ENCODE peak calls at places on chromosomes 1 and 21, in seven cellular contexts. One of them, this sample, is unnamed. For H3K4me1, the result is how much of the 10 kb centered on the place peaks cover.

GRCh38 chr1:93123141-93123783 is 44.2 kb downstream of the MTF2 start:
- DNase-seq in stomach: no peak
- DNase-seq in mesendoderm: no peak
- DNase-seq in right lobe of liver: no peak
- DNase-seq in gastrocnemius medialis: no peak
- DNase-seq in psoas muscle: no peak
- DNase-seq in CD8-positive, alpha-beta memory T cell: no peak
- DNase-seq in this sample: no peak

GRCh38 chr1:2606806-2607680 is 20.5 kb downstream of the PRXL2B start:
- DNase-seq in mesendoderm: no peak
- DNase-seq in gastrocnemius medialis: no peak
- DNase-seq in CD8-positive, alpha-beta memory T cell: no peak
- DNase-seq in right lobe of liver: peak
- DNase-seq in stomach: no peak
- DNase-seq in psoas muscle: no peak
- DNase-seq in this sample: no peak

GRCh38 chr21:41907496-41908258 is 28.5 kb upstream of the PRDM15 start:
- DNase-seq in psoas muscle: no peak
- DNase-seq in mesendoderm: no peak
- DNase-seq in right lobe of liver: no peak
- DNase-seq in CD8-positive, alpha-beta memory T cell: no peak
- DNase-seq in stomach: no peak
- DNase-seq in gastrocnemius medialis: no peak
- DNase-seq in this sample: no peak

GRCh38 chr1:15749399-15750291 is 7.3 kb downstream of the TMEM82 start:
- DNase-seq in CD8-positive, alpha-beta memory T cell: no peak
- DNase-seq in gastrocnemius medialis: no peak
- DNase-seq in stomach: no peak
- DNase-seq in psoas muscle: no peak
- DNase-seq in mesendoderm: no peak
- DNase-seq in right lobe of liver: no peak
- DNase-seq in this sample: no peak

GRCh38 chr21:45983981-45984551 is 2.5 kb downstream of the COL6A1 start:
- DNase-seq in mesendoderm: no peak
- DNase-seq in stomach: no peak
- DNase-seq in gastrocnemius medialis: peak
- DNase-seq in right lobe of liver: peak
- DNase-seq in psoas muscle: peak
- DNase-seq in CD8-positive, alpha-beta memory T cell: no peak
- DNase-seq in this sample: no peak

GRCh38 chr1:185969028-185969427 is 234.8 kb downstream of the HMCN1 start:
- DNase-seq in stomach: no peak
- DNase-seq in right lobe of liver: no peak
- DNase-seq in gastrocnemius medialis: no peak
- DNase-seq in psoas muscle: no peak
- DNase-seq in CD8-positive, alpha-beta memory T cell: no peak
- DNase-seq in mesendoderm: no peak
- DNase-seq in this sample: no peak

GRCh38 chr1:193335797-193336428 is 149.5 kb upstream of the B3GALT2 start:
- DNase-seq in gastrocnemius medialis: no peak
- DNase-seq in psoas muscle: no peak
- DNase-seq in mesendoderm: no peak
- DNase-seq in CD8-positive, alpha-beta memory T cell: no peak
- DNase-seq in stomach: no peak
- DNase-seq in right lobe of liver: no peak
- DNase-seq in this sample: no peak

GRCh38 chr1:167465018-167465417 is 53.3 kb downstream of the CD247 start:
- DNase-seq in CD8-positive, alpha-beta memory T cell: no peak
- DNase-seq in mesendoderm: no peak
- DNase-seq in gastrocnemius medialis: no peak
- DNase-seq in psoas muscle: no peak
- DNase-seq in stomach: no peak
- DNase-seq in right lobe of liver: no peak
- DNase-seq in this sample: no peak

GRCh38 chr21:36321325-36322082 is 1.5 kb downstream of the MORC3 start:
- DNase-seq in CD8-positive, alpha-beta memory T cell: no peak
- DNase-seq in mesendoderm: peak
- DNase-seq in psoas muscle: no peak
- DNase-seq in right lobe of liver: no peak
- DNase-seq in gastrocnemius medialis: peak
- DNase-seq in stomach: peak
- DNase-seq in this sample: no peak

GRCh38 chr1:51690285-51690961 is 73.5 kb downstream of the OSBPL9 start:
- DNase-seq in mesendoderm: no peak
- DNase-seq in stomach: no peak
- DNase-seq in right lobe of liver: peak
- DNase-seq in gastrocnemius medialis: no peak
- DNase-seq in psoas muscle: no peak
- DNase-seq in CD8-positive, alpha-beta memory T cell: no peak
- DNase-seq in this sample: no peak

GRCh38 chr1:80450711-80451110 is 1350.0 kb upstream of the ADGRL2 start:
- DNase-seq in stomach: no peak
- DNase-seq in gastrocnemius medialis: no peak
- DNase-seq in mesendoderm: no peak
- DNase-seq in psoas muscle: no peak
- DNase-seq in CD8-positive, alpha-beta memory T cell: no peak
- DNase-seq in right lobe of liver: no peak
- DNase-seq in this sample: no peak

GRCh38 chr1:29708818-29709710 is 472.7 kb downstream of the PTPRU start:
- DNase-seq in gastrocnemius medialis: no peak
- DNase-seq in psoas muscle: no peak
- DNase-seq in right lobe of liver: no peak
- DNase-seq in stomach: no peak
- DNase-seq in mesendoderm: peak
- DNase-seq in CD8-positive, alpha-beta memory T cell: no peak
- DNase-seq in this sample: no peak

GRCh38 chr1:33118274-33118673 is 37.3 kb downstream of the AZIN2 start:
- DNase-seq in mesendoderm: no peak
- DNase-seq in psoas muscle: no peak
- DNase-seq in stomach: no peak
- DNase-seq in gastrocnemius medialis: no peak
- DNase-seq in right lobe of liver: no peak
- DNase-seq in CD8-positive, alpha-beta memory T cell: no peak
- DNase-seq in this sample: no peak

GRCh38 chr1:183411091-183411490 is 7.1 kb downstream of the NMNAT2 start:
- DNase-seq in CD8-positive, alpha-beta memory T cell: no peak
- DNase-seq in psoas muscle: no peak
- DNase-seq in mesendoderm: no peak
- DNase-seq in gastrocnemius medialis: no peak
- DNase-seq in right lobe of liver: no peak
- DNase-seq in stomach: no peak
- DNase-seq in this sample: no peak

GRCh38 chr1:147547065-147547464 is 5.8 kb downstream of the BCL9 start:
- DNase-seq in mesendoderm: no peak
- DNase-seq in right lobe of liver: no peak
- DNase-seq in CD8-positive, alpha-beta memory T cell: no peak
- DNase-seq in gastrocnemius medialis: no peak
- DNase-seq in stomach: no peak
- DNase-seq in psoas muscle: no peak
- DNase-seq in this sample: no peak

GRCh38 chr1:147541672-147542548 is 609 bp downstream of the BCL9 start:
- DNase-seq in psoas muscle: peak
- DNase-seq in mesendoderm: peak
- DNase-seq in gastrocnemius medialis: peak
- DNase-seq in right lobe of liver: peak
- DNase-seq in CD8-positive, alpha-beta memory T cell: peak
- DNase-seq in stomach: peak
- DNase-seq in this sample: no peak

GRCh38 chr1:147549526-147549925 is 8.2 kb downstream of the BCL9 start:
- DNase-seq in CD8-positive, alpha-beta memory T cell: no peak
- DNase-seq in psoas muscle: no peak
- DNase-seq in right lobe of liver: no peak
- DNase-seq in stomach: no peak
- DNase-seq in gastrocnemius medialis: no peak
- DNase-seq in mesendoderm: no peak
- DNase-seq in this sample: no peak

GRCh38 chr1:147542549-147542857 is 1.2 kb downstream of the BCL9 start:
- DNase-seq in CD8-positive, alpha-beta memory T cell: no peak
- DNase-seq in stomach: no peak
- DNase-seq in psoas muscle: no peak
- DNase-seq in gastrocnemius medialis: no peak
- DNase-seq in right lobe of liver: no peak
- DNase-seq in mesendoderm: no peak
- DNase-seq in this sample: no peak

GRCh38 chr1:147545133-147545532 is 3.8 kb downstream of the BCL9 start:
- DNase-seq in right lobe of liver: no peak
- DNase-seq in psoas muscle: peak
- DNase-seq in gastrocnemius medialis: peak
- DNase-seq in mesendoderm: peak
- DNase-seq in CD8-positive, alpha-beta memory T cell: peak
- DNase-seq in stomach: peak
- DNase-seq in this sample: no peak
- H3K4me1 ChIP-seq in right lobe of liver: under half
- H3K4me1 ChIP-seq in psoas muscle: under half
- H3K4me1 ChIP-seq in gastrocnemius medialis: under half
- H3K4me1 ChIP-seq in mesendoderm: under half
- H3K4me1 ChIP-seq in CD8-positive, alpha-beta memory T cell: half or more
- H3K4me1 ChIP-seq in stomach: under half
- H3K4me1 ChIP-seq in this sample: under half

DNA sequence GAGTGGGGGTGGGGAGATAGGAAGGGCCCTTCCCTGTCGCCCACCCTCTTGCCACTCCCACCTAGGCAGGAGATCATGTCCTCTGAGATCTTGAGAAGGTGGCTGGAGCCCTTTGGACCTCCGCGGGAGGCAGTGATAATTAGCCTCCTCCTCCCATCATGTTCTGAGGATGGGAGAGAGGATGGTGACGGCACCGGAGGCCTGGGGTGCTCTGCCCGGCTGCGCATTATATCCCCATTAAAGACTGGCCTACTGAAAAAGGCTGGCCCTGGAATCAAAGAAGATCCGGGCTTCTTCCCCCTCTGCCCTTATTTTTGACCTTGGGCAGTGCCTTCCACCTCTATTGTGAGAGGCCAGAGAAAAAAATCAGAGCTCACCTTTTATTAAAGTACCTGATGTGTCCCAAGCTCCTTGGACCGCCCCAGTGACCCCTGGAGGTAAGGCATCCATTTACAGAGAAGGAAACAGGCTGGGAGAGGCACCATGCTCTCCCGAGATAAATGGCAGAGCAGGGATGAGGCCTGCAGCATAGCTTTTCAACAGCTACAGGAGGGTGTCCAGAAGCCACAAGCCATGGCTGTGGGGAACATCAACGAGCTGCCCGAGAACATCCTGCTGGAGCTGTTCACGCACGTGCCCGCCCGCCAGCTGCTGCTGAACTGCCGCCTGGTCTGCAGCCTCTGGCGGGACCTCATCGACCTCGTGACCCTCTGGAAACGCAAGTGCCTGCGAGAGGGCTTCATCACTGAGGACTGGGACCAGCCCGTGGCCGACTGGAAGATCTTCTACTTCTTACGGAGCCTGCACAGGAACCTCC is 794 bp downstream of the FBXO44 start:
- DNase-seq in gastrocnemius medialis: no peak
- DNase-seq in CD8-positive, alpha-beta memory T cell: no peak
- DNase-seq in right lobe of liver: no peak
- DNase-seq in psoas muscle: no peak
- DNase-seq in mesendoderm: no peak
- DNase-seq in stomach: no peak
- DNase-seq in this sample: no peak
- H3K4me3 ChIP-seq in gastrocnemius medialis: peak
- H3K4me3 ChIP-seq in CD8-positive, alpha-beta memory T cell: peak
- H3K4me3 ChIP-seq in right lobe of liver: peak
- H3K4me3 ChIP-seq in psoas muscle: peak
- H3K4me3 ChIP-seq in mesendoderm: peak
- H3K4me3 ChIP-seq in stomach: peak
- H3K4me3 ChIP-seq in this sample: peak

DNA sequence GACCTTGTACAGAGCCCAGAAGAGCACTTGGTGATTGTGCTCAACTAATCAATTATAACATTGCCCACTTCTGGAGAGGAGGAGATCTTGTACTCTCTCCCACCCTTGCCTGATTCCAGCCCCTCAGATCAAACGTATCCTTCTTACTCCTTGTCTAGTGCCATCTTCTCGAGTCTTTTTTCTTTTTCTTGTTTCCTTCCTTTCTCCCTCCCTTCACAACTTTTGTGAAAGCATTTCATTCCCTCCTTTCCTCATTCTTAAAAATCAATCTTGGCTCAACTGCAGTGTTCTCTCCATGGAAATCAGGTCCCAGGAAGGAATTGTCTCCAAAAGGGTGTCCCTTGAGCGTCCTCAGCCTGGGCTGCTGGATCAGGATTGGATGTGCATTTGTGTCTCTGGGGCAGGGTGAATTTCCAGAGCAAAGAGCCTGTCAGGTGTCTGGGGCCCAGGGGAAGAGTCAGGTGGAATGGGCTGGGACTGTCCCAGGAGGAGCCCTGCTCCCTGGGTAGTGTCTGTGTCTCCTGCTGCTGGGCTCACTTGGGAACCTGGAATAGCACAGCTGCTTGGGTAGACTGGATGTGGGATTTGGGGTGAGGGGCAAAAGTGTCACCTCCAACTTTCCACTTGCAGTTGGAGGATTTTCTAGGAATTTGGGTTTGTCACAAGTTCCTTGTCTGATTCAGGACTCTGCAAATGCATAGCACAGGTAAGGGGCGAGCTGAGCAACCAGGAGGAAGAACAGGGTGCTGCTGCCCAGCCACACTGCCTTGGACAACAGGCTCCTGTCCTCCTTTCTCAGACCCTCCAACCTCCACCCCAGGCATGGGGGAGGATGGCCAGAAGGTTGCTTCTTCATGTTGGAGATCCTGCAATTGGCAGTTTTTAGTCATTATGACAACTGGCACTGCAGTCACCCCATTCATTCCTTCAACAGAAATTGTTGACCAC is 3.2 kb downstream of the SOX13 start:
- DNase-seq in stomach: no peak
- DNase-seq in gastrocnemius medialis: no peak
- DNase-seq in CD8-positive, alpha-beta memory T cell: no peak
- DNase-seq in psoas muscle: no peak
- DNase-seq in right lobe of liver: no peak
- DNase-seq in mesendoderm: no peak
- DNase-seq in this sample: no peak
- H3K4me1 ChIP-seq in stomach: half or more
- H3K4me1 ChIP-seq in gastrocnemius medialis: under half
- H3K4me1 ChIP-seq in CD8-positive, alpha-beta memory T cell: under half
- H3K4me1 ChIP-seq in psoas muscle: half or more
- H3K4me1 ChIP-seq in right lobe of liver: under half
- H3K4me1 ChIP-seq in mesendoderm: under half
- H3K4me1 ChIP-seq in this sample: half or more

GRCh38 chr21:33977721-33978369 is 62.2 kb upstream of the ATP5PO start:
- DNase-seq in stomach: no peak
- DNase-seq in CD8-positive, alpha-beta memory T cell: no peak
- DNase-seq in gastrocnemius medialis: no peak
- DNase-seq in psoas muscle: no peak
- DNase-seq in mesendoderm: no peak
- DNase-seq in right lobe of liver: no peak
- DNase-seq in this sample: no peak

GRCh38 chr21:33975548-33976081 is 60.0 kb upstream of the ATP5PO start:
- DNase-seq in CD8-positive, alpha-beta memory T cell: peak
- DNase-seq in mesendoderm: peak
- DNase-seq in gastrocnemius medialis: no peak
- DNase-seq in right lobe of liver: no peak
- DNase-seq in stomach: no peak
- DNase-seq in psoas muscle: no peak
- DNase-seq in this sample: no peak

GRCh38 chr21:33976980-33977720 is 61.5 kb upstream of the ATP5PO start:
- DNase-seq in stomach: no peak
- DNase-seq in gastrocnemius medialis: no peak
- DNase-seq in right lobe of liver: no peak
- DNase-seq in mesendoderm: no peak
- DNase-seq in psoas muscle: no peak
- DNase-seq in CD8-positive, alpha-beta memory T cell: no peak
- DNase-seq in this sample: no peak

GRCh38 chr21:33974513-33975468 is 59.2 kb upstream of the ATP5PO start:
- DNase-seq in psoas muscle: no peak
- DNase-seq in stomach: no peak
- DNase-seq in gastrocnemius medialis: no peak
- DNase-seq in CD8-positive, alpha-beta memory T cell: no peak
- DNase-seq in mesendoderm: no peak
- DNase-seq in right lobe of liver: no peak
- DNase-seq in this sample: no peak

GRCh38 chr21:33976082-33976979 is 60.7 kb upstream of the ATP5PO start:
- DNase-seq in CD8-positive, alpha-beta memory T cell: peak
- DNase-seq in stomach: no peak
- DNase-seq in gastrocnemius medialis: peak
- DNase-seq in right lobe of liver: no peak
- DNase-seq in mesendoderm: peak
- DNase-seq in psoas muscle: peak
- DNase-seq in this sample: no peak
- H3K4me3 ChIP-seq in CD8-positive, alpha-beta memory T cell: peak
- H3K4me3 ChIP-seq in stomach: no peak
- H3K4me3 ChIP-seq in gastrocnemius medialis: peak
- H3K4me3 ChIP-seq in right lobe of liver: no peak
- H3K4me3 ChIP-seq in mesendoderm: no peak
- H3K4me3 ChIP-seq in psoas muscle: peak
- H3K4me3 ChIP-seq in this sample: no peak

This sample was measured in esophagus muscularis mucosa.